ENCODE peak calls at places on chromosome 3, in seven cellular contexts. F, K, A, G, S, P and C are unnamed samples.

GRCh38 chr3:107933450-107933849 is 157.4 kb downstream of the CD47 start:
- DNase-seq in F (no peak), K (no peak), A (no peak), G (no peak), S (no peak), P (no peak), C (no peak)

GRCh38 chr3:67077656-67078055 is 79.5 kb downstream of the KBTBD8 start:
- DNase-seq in F (no peak), K (no peak), A (no peak), G (no peak), S (no peak), P (peak; percentile 43), C (no peak)

GRCh38 chr3:112499328-112499727 is at the start of gene BTLA:
- DNase-seq in F (no peak), K (no peak), A (no peak), G (no peak), S (no peak), P (no peak), C (no peak)

GRCh38 chr3:53092942-53093341 is 37.3 kb downstream of the RFT1 start:
- DNase-seq in F (no peak), K (peak; percentile 37), A (no peak), G (no peak), S (no peak), P (no peak), C (no peak)

GRCh38 chr3:108136888-108137814 is 46.3 kb upstream of the CD47 start:
- DNase-seq in F (no peak), K (no peak), A (no peak), G (no peak), S (no peak), P (no peak), C (no peak)

GRCh38 chr3:68977486-68978167 is 35.9 kb downstream of the EOGT start:
- DNase-seq in F (no peak), K (no peak), A (no peak), G (no peak), S (no peak), P (no peak), C (no peak)

GRCh38 chr3:187207062-187207461 is 9.8 kb downstream of the RTP1 start:
- DNase-seq in F (no peak), K (no peak), A (no peak), G (no peak), S (no peak), P (no peak), C (no peak)

GRCh38 chr3:56954125-56954524 is 106.3 kb upstream of the SPATA12 start:
- DNase-seq in F (peak; percentile 52), K (no peak), A (no peak), G (no peak), S (no peak), P (peak; percentile 6), C (no peak)

GRCh38 chr3:147945968-147946519 is 536.9 kb downstream of the ZIC1 start:
- DNase-seq in F (no peak), K (peak; percentile 65), A (peak; percentile 75), G (peak; percentile 47), S (no peak), P (peak; percentile 89), C (peak; percentile 76)

GRCh38 chr3:24499991-24500390 is 5.3 kb upstream of the THRB start:
- DNase-seq in F (no peak), K (no peak), A (no peak), G (no peak), S (no peak), P (no peak), C (no peak)

GRCh38 chr3:140368223-140368811 is 309.5 kb upstream of the TRIM42 start:
- DNase-seq in F (no peak), K (no peak), A (no peak), G (no peak), S (no peak), P (no peak), C (no peak)

GRCh38 chr3:101303089-101303731 is 17.2 kb downstream of the IMPG2 start:
- DNase-seq in F (no peak), K (no peak), A (no peak), G (no peak), S (no peak), P (peak; percentile 9), C (no peak)

GRCh38 chr3:12796171-12797123 is at the start of gene CAND2:
- DNase-seq in F (no peak), K (peak; percentile 79), A (peak; percentile 71), G (no peak), S (peak; percentile 60), P (peak; percentile 34), C (peak; percentile 77)

GRCh38 chr3:49199244-49199899 is 28.0 kb downstream of the KLHDC8B start:
- DNase-seq in F (peak; percentile 82), K (no peak), A (peak; percentile 96), G (no peak), S (no peak), P (peak; percentile 78), C (peak; percentile 99)

GRCh38 chr3:53254810-53255359 is 937 bp downstream of the TKT start:
- DNase-seq in F (peak; percentile 89), K (peak; percentile 85), A (peak; percentile 85), G (no peak), S (peak; percentile 69), P (peak; percentile 42), C (peak; percentile 85)

GRCh38 chr3:114445233-114445632 is 151.4 kb downstream of the TIGIT start:
- DNase-seq in F (no peak), K (no peak), A (no peak), G (no peak), S (no peak), P (no peak), C (no peak)

GRCh38 chr3:121724130-121724529 is 25.4 kb downstream of the GOLGB1 start:
- DNase-seq in F (no peak), K (no peak), A (no peak), G (no peak), S (no peak), P (no peak), C (no peak)

GRCh38 chr3:124258057-124258500 is 266.2 kb upstream of the ROPN1 start:
- DNase-seq in F (no peak), K (no peak), A (peak; percentile 67), G (no peak), S (no peak), P (peak; percentile 35), C (peak; percentile 25)

GRCh38 chr3:123143669-123144411 is 57.9 kb upstream of the SEC22A start:
- DNase-seq in F (no peak), K (peak; percentile 51), A (peak; percentile 76), G (no peak), S (no peak), P (peak; percentile 12), C (no peak)

GRCh38 chr3:194857459-194858113 is 171.9 kb downstream of the FAM43A start:
- DNase-seq in F (no peak), K (no peak), A (no peak), G (no peak), S (no peak), P (no peak), C (no peak)

GRCh38 chr3:145088917-145089316 is 1072.1 kb downstream of the PLOD2 start:
- DNase-seq in F (no peak), K (no peak), A (no peak), G (no peak), S (no peak), P (no peak), C (no peak)

GRCh38 chr3:167394003-167394402 is 13.9 kb upstream of the ZBBX start:
- DNase-seq in F (no peak), K (no peak), A (no peak), G (no peak), S (no peak), P (no peak), C (no peak)

GRCh38 chr3:195896361-195897080 is 11.8 kb downstream of the TNK2 start:
- DNase-seq in F (no peak), K (peak; percentile 74), A (peak; percentile 88), G (no peak), S (no peak), P (peak; percentile 84), C (peak; percentile 81)
- H3K4me3 ChIP-seq in F (no peak overlapping the region), K (peak overlapping the region; percentile 45), A (no peak overlapping the region), G (peak overlapping the region; percentile 77), S (peak overlapping the region; percentile 56), P (peak overlapping the region; percentile 54), C (peak overlapping the region; percentile 65)

DNA sequence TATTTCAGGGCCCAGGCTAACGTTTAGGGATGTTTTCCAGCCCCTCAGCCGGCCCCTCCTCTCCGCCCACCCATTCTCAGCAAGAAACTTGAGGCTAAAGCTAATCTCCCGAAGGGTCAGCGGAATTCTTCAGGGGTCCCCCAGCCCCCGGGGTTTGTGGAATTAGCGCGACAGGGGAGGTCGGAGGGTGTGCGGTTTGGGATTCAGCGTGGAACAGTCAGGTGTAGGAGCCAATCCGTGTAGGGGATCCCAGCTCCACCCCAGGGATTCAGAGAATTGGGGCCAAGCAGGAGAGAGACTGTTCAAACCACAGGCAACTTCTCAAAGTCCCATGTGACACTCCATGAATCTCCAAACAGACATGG is 1.7 kb downstream of the PTX3 start:
- DNase-seq in F (no peak), K (no peak), A (no peak), G (no peak), S (no peak), P (no peak), C (no peak)
- H3K4me3 ChIP-seq in F (no peak overlapping the region), K (peak overlapping the region; percentile 42), A (no peak overlapping the region), G (peak overlapping the region; percentile 56), S (no peak overlapping the region), P (peak overlapping the region; percentile 84), C (peak overlapping the region; percentile 54)

GRCh38 chr3:125628212-125628611 is 32.9 kb upstream of the OSBPL11 start:
- DNase-seq in F (no peak), K (no peak), A (no peak), G (no peak), S (no peak), P (no peak), C (no peak)
- H3K4me3 ChIP-seq in F (no peak overlapping the region), K (no peak overlapping the region), A (no peak overlapping the region), G (no peak overlapping the region), S (no peak overlapping the region), P (no peak overlapping the region), C (no peak overlapping the region)

DNA sequence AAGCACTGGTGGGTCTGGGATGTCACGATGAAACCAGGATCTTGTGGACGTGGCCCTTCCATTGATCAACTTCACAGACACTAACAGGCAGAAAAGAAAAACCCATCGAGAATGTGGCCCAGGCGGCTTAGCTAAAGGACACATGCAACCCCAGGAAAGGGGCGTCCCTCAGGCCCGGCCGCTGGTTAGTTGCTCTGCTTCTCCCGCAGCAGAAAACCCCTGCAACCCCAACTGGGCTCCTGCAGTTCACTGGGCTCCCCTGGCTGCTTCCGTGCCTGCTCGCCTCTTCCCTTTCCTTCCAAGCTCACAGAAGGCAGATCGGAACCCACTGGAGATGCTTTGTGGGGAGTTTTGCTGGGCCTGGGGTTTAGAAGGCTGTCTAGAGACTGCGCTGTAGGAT is 1.1 kb downstream of the GASK1A start:
- DNase-seq in F (no peak), K (no peak), A (no peak), G (no peak), S (no peak), P (no peak), C (no peak)
- H3K4me3 ChIP-seq in F (no peak overlapping the region), K (peak overlapping the region; percentile 57), A (no peak overlapping the region), G (no peak overlapping the region), S (no peak overlapping the region), P (no peak overlapping the region), C (peak overlapping the region; percentile 58)

DNA sequence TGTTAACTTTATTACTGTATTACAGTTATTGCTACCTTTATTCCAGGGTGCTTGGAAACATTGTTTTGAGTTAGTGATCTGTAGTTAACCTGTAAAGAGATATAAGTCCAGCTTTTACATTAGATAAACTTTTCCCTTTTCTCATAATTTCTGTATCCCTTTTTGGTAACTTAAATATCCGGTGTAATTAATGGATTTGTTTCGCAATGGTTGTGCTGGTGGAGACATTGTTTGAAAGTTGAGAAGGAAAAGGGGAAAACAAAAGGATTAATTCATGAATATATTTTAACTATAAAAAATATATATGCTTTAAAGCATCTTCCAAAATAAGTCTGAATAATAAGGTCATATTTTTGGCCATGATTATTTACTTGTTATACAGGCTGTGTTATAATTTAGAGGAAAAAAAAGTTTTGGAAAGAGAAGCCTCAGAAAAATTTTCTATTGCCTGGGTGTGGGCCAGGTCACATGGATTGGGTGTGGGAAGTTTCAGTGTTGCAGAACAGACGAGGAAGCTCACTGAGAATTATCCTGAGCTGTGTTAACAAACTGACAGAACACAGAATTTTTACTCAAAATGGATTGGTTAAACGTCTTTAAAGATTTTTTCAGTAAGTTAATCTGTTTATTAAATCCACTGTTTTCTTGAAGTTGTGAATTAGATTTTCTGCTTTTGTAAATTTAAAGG is 27.7 kb upstream of the IL20RB start:
- DNase-seq in F (peak; percentile 52), K (peak; percentile 35), A (peak; percentile 76), G (peak; percentile 8), S (no peak), P (peak; percentile 40), C (peak; percentile 74)
- H3K4me3 ChIP-seq in F (no peak overlapping the region), K (no peak overlapping the region), A (no peak overlapping the region), G (peak overlapping the region; percentile 30), S (no peak overlapping the region), P (no peak overlapping the region), C (peak overlapping the region; percentile 25)